ENCODE peak calls at places on chromosomes 11 and 22, in seven cellular contexts. One of them, this sample, is unnamed.
A peak's percentile ranks its signal among the peaks of the same experiment; 100 is the strongest.

GRCh38 chr11:132604446-132604845 is 927.9 kb downstream of the OPCML start:
- DNase-seq in NCI-H82: no peak
- DNase-seq in cardiac muscle cell: no peak
- DNase-seq in NCI-H2107: no peak
- DNase-seq in MV-4-11: no peak
- DNase-seq in Peyer's patch: no peak
- DNase-seq in AG09319: no peak
- DNase-seq in this sample: no peak

GRCh38 chr22:49348631-49349030 is 479.0 kb downstream of the BRD1 start:
- DNase-seq in NCI-H2107: no peak
- DNase-seq in NCI-H82: no peak
- DNase-seq in cardiac muscle cell: no peak
- DNase-seq in Peyer's patch: peak; percentile 17
- DNase-seq in AG09319: no peak
- DNase-seq in MV-4-11: no peak
- DNase-seq in this sample: no peak

GRCh38 chr11:45664376-45665205 is 831 bp downstream of the CHST1 start:
- DNase-seq in AG09319: no peak
- DNase-seq in Peyer's patch: no peak
- DNase-seq in cardiac muscle cell: peak; percentile 45
- DNase-seq in NCI-H82: peak; percentile 40
- DNase-seq in NCI-H2107: no peak
- DNase-seq in MV-4-11: no peak
- DNase-seq in this sample: peak; percentile 67

GRCh38 chr22:49789289-49790141 is 38.2 kb downstream of the BRD1 start:
- DNase-seq in MV-4-11: peak; percentile 75
- DNase-seq in cardiac muscle cell: no peak
- DNase-seq in AG09319: no peak
- DNase-seq in NCI-H82: no peak
- DNase-seq in NCI-H2107: no peak
- DNase-seq in Peyer's patch: peak; percentile 63
- DNase-seq in this sample: no peak

GRCh38 chr11:2376751-2377451 is at the start of gene CD81:
- DNase-seq in AG09319: no peak
- DNase-seq in NCI-H82: peak; percentile 30
- DNase-seq in NCI-H2107: no peak
- DNase-seq in MV-4-11: no peak
- DNase-seq in Peyer's patch: peak; percentile 71
- DNase-seq in cardiac muscle cell: peak; percentile 75
- DNase-seq in this sample: peak; percentile 66

GRCh38 chr11:20598487-20598886 is 921 bp upstream of the SLC6A5 start:
- DNase-seq in NCI-H82: no peak
- DNase-seq in Peyer's patch: no peak
- DNase-seq in cardiac muscle cell: no peak
- DNase-seq in NCI-H2107: no peak
- DNase-seq in AG09319: no peak
- DNase-seq in MV-4-11: no peak
- DNase-seq in this sample: no peak

GRCh38 chr11:68774188-68774585 is 22.9 kb upstream of the TESMIN start:
- DNase-seq in Peyer's patch: no peak
- DNase-seq in AG09319: no peak
- DNase-seq in NCI-H82: no peak
- DNase-seq in MV-4-11: no peak
- DNase-seq in cardiac muscle cell: no peak
- DNase-seq in NCI-H2107: no peak
- DNase-seq in this sample: no peak

GRCh38 chr22:22855617-22856308 is 31.9 kb upstream of the IGLL5 start:
- DNase-seq in cardiac muscle cell: no peak
- DNase-seq in AG09319: no peak
- DNase-seq in NCI-H82: peak; percentile 42
- DNase-seq in MV-4-11: peak; percentile 42
- DNase-seq in Peyer's patch: peak; percentile 65
- DNase-seq in NCI-H2107: no peak
- DNase-seq in this sample: no peak

GRCh38 chr11:20493340-20493739 is 105.8 kb downstream of the PRMT3 start:
- DNase-seq in cardiac muscle cell: no peak
- DNase-seq in NCI-H82: no peak
- DNase-seq in Peyer's patch: no peak
- DNase-seq in NCI-H2107: no peak
- DNase-seq in MV-4-11: no peak
- DNase-seq in AG09319: no peak
- DNase-seq in this sample: peak; percentile 16

GRCh38 chr11:123194308-123195181 is 503 bp downstream of the CLMP start:
- DNase-seq in NCI-H82: peak; percentile 23
- DNase-seq in NCI-H2107: no peak
- DNase-seq in Peyer's patch: no peak
- DNase-seq in AG09319: no peak
- DNase-seq in MV-4-11: no peak
- DNase-seq in cardiac muscle cell: peak; percentile 61
- DNase-seq in this sample: peak; percentile 76

GRCh38 chr11:125224391-125225015 is 60.0 kb downstream of the PKNOX2 start:
- DNase-seq in Peyer's patch: peak; percentile 52
- DNase-seq in cardiac muscle cell: peak; percentile 74
- DNase-seq in NCI-H2107: no peak
- DNase-seq in AG09319: no peak
- DNase-seq in NCI-H82: peak; percentile 59
- DNase-seq in MV-4-11: no peak
- DNase-seq in this sample: peak; percentile 59

GRCh38 chr11:17564687-17565042 is 17.6 kb downstream of the OTOG start:
- DNase-seq in Peyer's patch: no peak
- DNase-seq in NCI-H82: peak; percentile 28
- DNase-seq in NCI-H2107: no peak
- DNase-seq in AG09319: no peak
- DNase-seq in MV-4-11: no peak
- DNase-seq in cardiac muscle cell: no peak
- DNase-seq in this sample: peak; percentile 11

GRCh38 chr22:23376256-23376655 is 195.9 kb downstream of the BCR start:
- DNase-seq in NCI-H82: peak; percentile 10
- DNase-seq in NCI-H2107: no peak
- DNase-seq in Peyer's patch: peak; percentile 77
- DNase-seq in cardiac muscle cell: no peak
- DNase-seq in MV-4-11: peak; percentile 40
- DNase-seq in AG09319: no peak
- DNase-seq in this sample: peak; percentile 64

GRCh38 chr22:36461665-36462474 is 19.6 kb downstream of the TXN2 start:
- DNase-seq in cardiac muscle cell: peak; percentile 80
- DNase-seq in MV-4-11: no peak
- DNase-seq in AG09319: no peak
- DNase-seq in NCI-H2107: peak; percentile 65
- DNase-seq in Peyer's patch: no peak
- DNase-seq in NCI-H82: peak; percentile 12
- DNase-seq in this sample: peak; percentile 76

GRCh38 chr11:119363874-119364590 is 17.5 kb downstream of the USP2 start:
- DNase-seq in NCI-H2107: peak; percentile 35
- DNase-seq in cardiac muscle cell: peak; percentile 85
- DNase-seq in AG09319: no peak
- DNase-seq in Peyer's patch: peak; percentile 72
- DNase-seq in NCI-H82: peak; percentile 72
- DNase-seq in MV-4-11: peak; percentile 38
- DNase-seq in this sample: peak; percentile 77

GRCh38 chr22:45878051-45878764 is 98.8 kb downstream of the WNT7B start:
- DNase-seq in MV-4-11: no peak
- DNase-seq in cardiac muscle cell: peak; percentile 34
- DNase-seq in Peyer's patch: no peak
- DNase-seq in NCI-H82: peak; percentile 38
- DNase-seq in NCI-H2107: no peak
- DNase-seq in AG09319: no peak
- DNase-seq in this sample: peak; percentile 98

GRCh38 chr11:12826441-12826840 is 152.2 kb downstream of the TEAD1 start:
- DNase-seq in NCI-H82: no peak
- DNase-seq in NCI-H2107: no peak
- DNase-seq in AG09319: no peak
- DNase-seq in MV-4-11: no peak
- DNase-seq in cardiac muscle cell: no peak
- DNase-seq in Peyer's patch: no peak
- DNase-seq in this sample: no peak

GRCh38 chr11:28606930-28607329 is 498.7 kb downstream of the METTL15 start:
- DNase-seq in AG09319: no peak
- DNase-seq in cardiac muscle cell: no peak
- DNase-seq in NCI-H2107: no peak
- DNase-seq in NCI-H82: no peak
- DNase-seq in Peyer's patch: no peak
- DNase-seq in MV-4-11: no peak
- DNase-seq in this sample: peak; percentile 32

This sample was measured in NCI-H69.